ENCODE peak calls at places on chromosome 9, in six cellular contexts. I is A549, J is transverse colon, E is ovary, C is H1, Q is HepG2. A is an unnamed sample.

GRCh38 chr9:124344291-124345050 is 70.8 kb downstream of the PSMB7 start:
- DNase-seq in C (no peak), J (no peak), E (no peak), Q (no peak), I (no peak), A (no peak)

GRCh38 chr9:4137234-4137633 is 162.6 kb downstream of the GLIS3 start:
- DNase-seq in J (no peak), I (peak; percentile 91), C (no peak), E (no peak), Q (peak; percentile 35), A (no peak)

GRCh38 chr9:95509851-95510529 is 6.8 kb downstream of the PTCH1 start:
- DNase-seq in J (peak; percentile 36), E (peak; percentile 32), C (no peak), I (no peak), Q (no peak), A (no peak)

GRCh38 chr9:89109666-89110065 is 69.0 kb downstream of the SHC3 start:
- DNase-seq in J (no peak), Q (no peak), I (no peak), E (no peak), C (no peak), A (no peak)

GRCh38 chr9:83062011-83062652 is 810 bp downstream of the RASEF start:
- DNase-seq in I (peak; percentile 61), J (peak; percentile 64), C (peak; percentile 60), Q (no peak), E (no peak), A (peak; percentile 62)

GRCh38 chr9:117777823-117778222 is 73.6 kb downstream of the TLR4 start:
- DNase-seq in E (no peak), Q (no peak), I (no peak), J (no peak), C (no peak), A (no peak)

GRCh38 chr9:110847661-110848060 is 179.1 kb downstream of the MUSK start:
- DNase-seq in E (no peak), Q (no peak), J (no peak), C (no peak), I (no peak), A (no peak)

GRCh38 chr9:38274746-38275250 is 117.7 kb upstream of the ALDH1B1 start:
- DNase-seq in E (no peak), Q (no peak), I (no peak), C (no peak), J (no peak), A (peak; percentile 9)

GRCh38 chr9:131728961-131729360 is 10.9 kb downstream of the RAPGEF1 start:
- DNase-seq in E (no peak), C (no peak), J (peak; percentile 59), I (no peak), Q (no peak), A (no peak)

GRCh38 chr9:32551491-32552049 is 557 bp upstream of the SMIM27 start:
- DNase-seq in I (peak; percentile 30), Q (peak; percentile 14), J (peak; percentile 47), E (peak; percentile 57), C (peak; percentile 55), A (no peak)

GRCh38 chr9:14433841-14434511 is 120.0 kb upstream of the NFIB start:
- DNase-seq in Q (peak; percentile 20), J (no peak), C (no peak), E (peak; percentile 49), I (peak; percentile 76), A (no peak)

GRCh38 chr9:70479880-70480291 is 65.4 kb upstream of the KLF9 start:
- DNase-seq in E (peak; percentile 47), Q (no peak), I (no peak), C (no peak), J (peak; percentile 48), A (no peak)

GRCh38 chr9:113581865-113582697 is 118.6 kb downstream of the RGS3 start:
- DNase-seq in I (no peak), J (peak; percentile 87), Q (no peak), E (peak; percentile 74), C (no peak), A (no peak)

GRCh38 chr9:117265253-117265652 is 149.6 kb downstream of the ASTN2 start:
- DNase-seq in J (no peak), C (no peak), Q (no peak), I (no peak), E (no peak), A (no peak)

GRCh38 chr9:136206602-136207333 is 1.8 kb upstream of the LHX3 start:
- DNase-seq in J (no peak), E (no peak), C (no peak), I (no peak), Q (no peak), A (no peak)

GRCh38 chr9:88821749-88822106 is 169.5 kb upstream of the S1PR3 start:
- DNase-seq in Q (no peak), C (peak; percentile 22), I (no peak), J (no peak), E (no peak), A (no peak)

GRCh38 chr9:137325791-137326190 is 23.7 kb upstream of the NRARP start:
- DNase-seq in E (peak; percentile 3), I (no peak), C (no peak), J (no peak), Q (no peak), A (no peak)

GRCh38 chr9:96022445-96023031 is 147.0 kb downstream of the ERCC6L2 start:
- DNase-seq in J (peak; percentile 36), Q (no peak), E (peak; percentile 41), I (no peak), C (peak; percentile 64), A (no peak)

GRCh38 chr9:136143215-136144001 is 24.7 kb upstream of the TMEM250 start:
- DNase-seq in C (peak; percentile 86), E (no peak), J (no peak), I (peak; percentile 60), Q (peak; percentile 31), A (no peak)

GRCh38 chr9:3963266-3964019 is 336.4 kb downstream of the GLIS3 start:
- DNase-seq in J (no peak), E (peak; percentile 75), Q (no peak), I (peak; percentile 44), C (no peak), A (no peak)

GRCh38 chr9:18608371-18608770 is 134.4 kb downstream of the ADAMTSL1 start:
- DNase-seq in J (no peak), E (no peak), I (no peak), Q (no peak), C (no peak), A (no peak)

GRCh38 chr9:122991370-122991830 is 42.1 kb upstream of the GPR21 start:
- DNase-seq in J (no peak), Q (peak; percentile 25), C (no peak), I (peak; percentile 53), E (peak; percentile 50), A (no peak)

GRCh38 chr9:80491086-80491749 is 919.5 kb downstream of the TLE4 start:
- DNase-seq in Q (no peak), J (no peak), C (no peak), E (no peak), I (no peak), A (no peak)

GRCh38 chr9:80489329-80489728 is 917.6 kb downstream of the TLE4 start:
- DNase-seq in E (no peak), C (no peak), Q (no peak), J (no peak), I (no peak), A (no peak)

GRCh38 chr9:80485420-80485819 is 913.7 kb downstream of the TLE4 start:
- DNase-seq in E (no peak), I (no peak), C (no peak), J (no peak), Q (no peak), A (no peak)
- TF ChIP-seq EP300 in E (no peak), I (no peak), C (no peak), J (no peak), Q (no peak), A (no peak)

GRCh38 chr9:77883846-77884771 is 147.5 kb downstream of the GNAQ start:
- DNase-seq in I (no peak), J (no peak), C (no peak), E (no peak), Q (no peak), A (no peak)
- H3K4me3 ChIP-seq in I (no peak overlapping the region), J (no peak overlapping the region), C (no peak overlapping the region), E (no peak overlapping the region), Q (no peak overlapping the region), A (no peak overlapping the region)

GRCh38 chr9:76521244-76521673 is 62.3 kb downstream of the GCNT1 start:
- DNase-seq in Q (no peak), J (no peak), C (no peak), E (no peak), I (no peak), A (no peak)
- TF ChIP-seq EP300 in Q (no peak), J (no peak), C (no peak), E (no peak), I (no peak), A (no peak)

GRCh38 chr9:16028516-16028915 is 475.7 kb downstream of the CCDC171 start:
- DNase-seq in I (no peak), E (no peak), Q (no peak), C (no peak), J (no peak), A (no peak)
- H3K4me3 ChIP-seq in I (no peak overlapping the region), E (no peak overlapping the region), Q (no peak overlapping the region), C (no peak overlapping the region), J (no peak overlapping the region), A (no peak overlapping the region)